ENCODE peak calls at places on chromosomes 13 and 19, in six cellular contexts. One of them, this sample, is unnamed.

GRCh38 chr13:53150568-53150967 is 122.0 kb downstream of the OLFM4 start:
- DNase-seq in activated gamma-delta T cell treated with Interleukin-2 at 50 U/mL for 16 hours: no peak
- DNase-seq in neural crest cell: no peak
- DNase-seq in NCI-H748 treated with DMSO at 0.1 percent for 48 hours: no peak
- DNase-seq in stimulated activated CD4-positive, alpha-beta T cell treated with anti-CD3 and anti-CD28 coated beads, Interleukin-2, amount 100 ng/mL, for 48 hours: no peak
- DNase-seq in AG10803: no peak
- DNase-seq in this sample: no peak

GRCh38 chr19:28656644-28657043 is 556.3 kb downstream of the UQCRFS1 start:
- DNase-seq in activated gamma-delta T cell treated with Interleukin-2 at 50 U/mL for 16 hours: no peak
- DNase-seq in neural crest cell: no peak
- DNase-seq in NCI-H748 treated with DMSO at 0.1 percent for 48 hours: no peak
- DNase-seq in stimulated activated CD4-positive, alpha-beta T cell treated with anti-CD3 and anti-CD28 coated beads, Interleukin-2, amount 100 ng/mL, for 48 hours: no peak
- DNase-seq in AG10803: no peak
- DNase-seq in this sample: no peak

GRCh38 chr13:72390909-72391308 is 336.5 kb downstream of the MZT1 start:
- DNase-seq in activated gamma-delta T cell treated with Interleukin-2 at 50 U/mL for 16 hours: no peak
- DNase-seq in neural crest cell: no peak
- DNase-seq in NCI-H748 treated with DMSO at 0.1 percent for 48 hours: no peak
- DNase-seq in stimulated activated CD4-positive, alpha-beta T cell treated with anti-CD3 and anti-CD28 coated beads, Interleukin-2, amount 100 ng/mL, for 48 hours: no peak
- DNase-seq in AG10803: peak
- DNase-seq in this sample: no peak

GRCh38 chr13:108120332-108120731 is 95.0 kb downstream of the LIG4 start:
- DNase-seq in activated gamma-delta T cell treated with Interleukin-2 at 50 U/mL for 16 hours: no peak
- DNase-seq in neural crest cell: no peak
- DNase-seq in NCI-H748 treated with DMSO at 0.1 percent for 48 hours: peak
- DNase-seq in stimulated activated CD4-positive, alpha-beta T cell treated with anti-CD3 and anti-CD28 coated beads, Interleukin-2, amount 100 ng/mL, for 48 hours: no peak
- DNase-seq in AG10803: no peak
- DNase-seq in this sample: peak

GRCh38 chr13:44902793-44903192 is 86.5 kb downstream of the NUFIP1 start:
- DNase-seq in activated gamma-delta T cell treated with Interleukin-2 at 50 U/mL for 16 hours: no peak
- DNase-seq in neural crest cell: no peak
- DNase-seq in NCI-H748 treated with DMSO at 0.1 percent for 48 hours: no peak
- DNase-seq in stimulated activated CD4-positive, alpha-beta T cell treated with anti-CD3 and anti-CD28 coated beads, Interleukin-2, amount 100 ng/mL, for 48 hours: no peak
- DNase-seq in AG10803: no peak
- DNase-seq in this sample: no peak

GRCh38 chr19:3627351-3627723 is 747 bp upstream of the CACTIN start:
- DNase-seq in activated gamma-delta T cell treated with Interleukin-2 at 50 U/mL for 16 hours: no peak
- DNase-seq in neural crest cell: no peak
- DNase-seq in NCI-H748 treated with DMSO at 0.1 percent for 48 hours: no peak
- DNase-seq in stimulated activated CD4-positive, alpha-beta T cell treated with anti-CD3 and anti-CD28 coated beads, Interleukin-2, amount 100 ng/mL, for 48 hours: no peak
- DNase-seq in AG10803: no peak
- DNase-seq in this sample: no peak

GRCh38 chr19:47215581-47215980 is 15.4 kb downstream of the BBC3 start:
- DNase-seq in activated gamma-delta T cell treated with Interleukin-2 at 50 U/mL for 16 hours: no peak
- DNase-seq in neural crest cell: no peak
- DNase-seq in NCI-H748 treated with DMSO at 0.1 percent for 48 hours: no peak
- DNase-seq in stimulated activated CD4-positive, alpha-beta T cell treated with anti-CD3 and anti-CD28 coated beads, Interleukin-2, amount 100 ng/mL, for 48 hours: no peak
- DNase-seq in AG10803: no peak
- DNase-seq in this sample: no peak

GRCh38 chr13:97257800-97258799 is 36.0 kb downstream of the MBNL2 start:
- DNase-seq in activated gamma-delta T cell treated with Interleukin-2 at 50 U/mL for 16 hours: no peak
- DNase-seq in neural crest cell: no peak
- DNase-seq in NCI-H748 treated with DMSO at 0.1 percent for 48 hours: no peak
- DNase-seq in stimulated activated CD4-positive, alpha-beta T cell treated with anti-CD3 and anti-CD28 coated beads, Interleukin-2, amount 100 ng/mL, for 48 hours: no peak
- DNase-seq in AG10803: peak
- DNase-seq in this sample: no peak

GRCh38 chr13:34246511-34246910 is 428.6 kb downstream of the RFC3 start:
- DNase-seq in activated gamma-delta T cell treated with Interleukin-2 at 50 U/mL for 16 hours: no peak
- DNase-seq in neural crest cell: no peak
- DNase-seq in NCI-H748 treated with DMSO at 0.1 percent for 48 hours: no peak
- DNase-seq in stimulated activated CD4-positive, alpha-beta T cell treated with anti-CD3 and anti-CD28 coated beads, Interleukin-2, amount 100 ng/mL, for 48 hours: no peak
- DNase-seq in AG10803: peak
- DNase-seq in this sample: no peak

GRCh38 chr19:3142292-3142670 is 6.4 kb downstream of the GNA15 start:
- DNase-seq in activated gamma-delta T cell treated with Interleukin-2 at 50 U/mL for 16 hours: no peak
- DNase-seq in neural crest cell: no peak
- DNase-seq in NCI-H748 treated with DMSO at 0.1 percent for 48 hours: no peak
- DNase-seq in stimulated activated CD4-positive, alpha-beta T cell treated with anti-CD3 and anti-CD28 coated beads, Interleukin-2, amount 100 ng/mL, for 48 hours: peak
- DNase-seq in AG10803: peak
- DNase-seq in this sample: no peak

GRCh38 chr13:109666656-109667448 is 119.5 kb downstream of the IRS2 start:
- DNase-seq in activated gamma-delta T cell treated with Interleukin-2 at 50 U/mL for 16 hours: no peak
- DNase-seq in neural crest cell: no peak
- DNase-seq in NCI-H748 treated with DMSO at 0.1 percent for 48 hours: no peak
- DNase-seq in stimulated activated CD4-positive, alpha-beta T cell treated with anti-CD3 and anti-CD28 coated beads, Interleukin-2, amount 100 ng/mL, for 48 hours: no peak
- DNase-seq in AG10803: peak
- DNase-seq in this sample: no peak

GRCh38 chr19:47271949-47272348 is 2.7 kb upstream of the INAFM1 start:
- DNase-seq in activated gamma-delta T cell treated with Interleukin-2 at 50 U/mL for 16 hours: no peak
- DNase-seq in neural crest cell: no peak
- DNase-seq in NCI-H748 treated with DMSO at 0.1 percent for 48 hours: no peak
- DNase-seq in stimulated activated CD4-positive, alpha-beta T cell treated with anti-CD3 and anti-CD28 coated beads, Interleukin-2, amount 100 ng/mL, for 48 hours: no peak
- DNase-seq in AG10803: no peak
- DNase-seq in this sample: no peak